ENCODE peak calls at places on chromosomes 13 and 19, in seven cellular contexts. One of them, this sample, is unnamed.

GRCh38 chr13:52738719-52739467 is 727 bp downstream of the CNMD start:
- DNase-seq in hepatocyte: peak
- DNase-seq in neural progenitor cell: peak
- DNase-seq in GM23338: peak
- DNase-seq in SK-N-SH: no peak
- DNase-seq in PC-3: no peak
- DNase-seq in OCI-LY7: no peak
- DNase-seq in this sample: no peak

GRCh38 chr19:1469200-1469935 is 9.6 kb downstream of the C19orf25 start:
- DNase-seq in PC-3: peak
- DNase-seq in SK-N-SH: no peak
- DNase-seq in GM23338: no peak
- DNase-seq in neural progenitor cell: peak
- DNase-seq in OCI-LY7: no peak
- DNase-seq in hepatocyte: no peak
- DNase-seq in this sample: no peak

GRCh38 chr19:32581704-32582164 is 744 bp downstream of the PDCD5 start:
- DNase-seq in hepatocyte: peak
- DNase-seq in GM23338: peak
- DNase-seq in neural progenitor cell: peak
- DNase-seq in SK-N-SH: peak
- DNase-seq in PC-3: peak
- DNase-seq in OCI-LY7: peak
- DNase-seq in this sample: no peak

GRCh38 chr13:111337741-111338140 is 17.3 kb downstream of the TEX29 start:
- DNase-seq in OCI-LY7: no peak
- DNase-seq in neural progenitor cell: no peak
- DNase-seq in PC-3: no peak
- DNase-seq in SK-N-SH: no peak
- DNase-seq in hepatocyte: no peak
- DNase-seq in GM23338: no peak
- DNase-seq in this sample: no peak

GRCh38 chr13:98174321-98174720 is 2.7 kb downstream of the RNF113B start:
- DNase-seq in SK-N-SH: no peak
- DNase-seq in OCI-LY7: no peak
- DNase-seq in GM23338: no peak
- DNase-seq in neural progenitor cell: no peak
- DNase-seq in PC-3: no peak
- DNase-seq in hepatocyte: no peak
- DNase-seq in this sample: no peak

GRCh38 chr19:41426116-41426841 is 895 bp downstream of the B3GNT8 start:
- DNase-seq in SK-N-SH: no peak
- DNase-seq in hepatocyte: no peak
- DNase-seq in OCI-LY7: no peak
- DNase-seq in PC-3: no peak
- DNase-seq in neural progenitor cell: no peak
- DNase-seq in GM23338: no peak
- DNase-seq in this sample: no peak

GRCh38 chr19:49425922-49426592 is 869 bp downstream of the GFY start:
- DNase-seq in PC-3: peak
- DNase-seq in SK-N-SH: no peak
- DNase-seq in GM23338: peak
- DNase-seq in OCI-LY7: peak
- DNase-seq in neural progenitor cell: peak
- DNase-seq in hepatocyte: no peak
- DNase-seq in this sample: no peak

GRCh38 chr13:77386880-77387606 is 60.1 kb upstream of the MYCBP2 start:
- DNase-seq in neural progenitor cell: no peak
- DNase-seq in PC-3: peak
- DNase-seq in OCI-LY7: no peak
- DNase-seq in hepatocyte: no peak
- DNase-seq in SK-N-SH: no peak
- DNase-seq in GM23338: no peak
- DNase-seq in this sample: no peak

GRCh38 chr19:6235031-6235951 is 44.5 kb downstream of the MLLT1 start:
- DNase-seq in SK-N-SH: peak
- DNase-seq in PC-3: no peak
- DNase-seq in GM23338: no peak
- DNase-seq in OCI-LY7: no peak
- DNase-seq in hepatocyte: no peak
- DNase-seq in neural progenitor cell: no peak
- DNase-seq in this sample: no peak

GRCh38 chr19:52923782-52924593 is 760 bp upstream of the ZNF888 start:
- DNase-seq in SK-N-SH: no peak
- DNase-seq in PC-3: peak
- DNase-seq in GM23338: peak
- DNase-seq in OCI-LY7: no peak
- DNase-seq in neural progenitor cell: no peak
- DNase-seq in hepatocyte: peak
- DNase-seq in this sample: no peak

GRCh38 chr13:24279706-24280105 is 29.7 kb upstream of the C1QTNF9 start:
- DNase-seq in hepatocyte: no peak
- DNase-seq in SK-N-SH: no peak
- DNase-seq in PC-3: no peak
- DNase-seq in neural progenitor cell: no peak
- DNase-seq in GM23338: no peak
- DNase-seq in OCI-LY7: no peak
- DNase-seq in this sample: no peak

GRCh38 chr13:47959468-47960088 is 41.5 kb downstream of the SUCLA2 start:
- DNase-seq in SK-N-SH: no peak
- DNase-seq in GM23338: peak
- DNase-seq in OCI-LY7: peak
- DNase-seq in PC-3: no peak
- DNase-seq in neural progenitor cell: no peak
- DNase-seq in hepatocyte: no peak
- DNase-seq in this sample: no peak

GRCh38 chr13:21673592-21674270 is 2.9 kb downstream of the FGF9 start:
- DNase-seq in neural progenitor cell: peak
- DNase-seq in SK-N-SH: peak
- DNase-seq in PC-3: peak
- DNase-seq in hepatocyte: peak
- DNase-seq in GM23338: peak
- DNase-seq in OCI-LY7: peak
- DNase-seq in this sample: peak

GRCh38 chr19:38719761-38720558 is 24.3 kb downstream of the CAPN12 start:
- DNase-seq in OCI-LY7: no peak
- DNase-seq in neural progenitor cell: no peak
- DNase-seq in GM23338: no peak
- DNase-seq in hepatocyte: no peak
- DNase-seq in PC-3: no peak
- DNase-seq in SK-N-SH: no peak
- DNase-seq in this sample: no peak

GRCh38 chr19:5436101-5436947 is 18.9 kb upstream of the ZNRF4 start:
- DNase-seq in hepatocyte: peak
- DNase-seq in PC-3: peak
- DNase-seq in OCI-LY7: no peak
- DNase-seq in SK-N-SH: peak
- DNase-seq in neural progenitor cell: peak
- DNase-seq in GM23338: peak
- DNase-seq in this sample: no peak

DNA sequence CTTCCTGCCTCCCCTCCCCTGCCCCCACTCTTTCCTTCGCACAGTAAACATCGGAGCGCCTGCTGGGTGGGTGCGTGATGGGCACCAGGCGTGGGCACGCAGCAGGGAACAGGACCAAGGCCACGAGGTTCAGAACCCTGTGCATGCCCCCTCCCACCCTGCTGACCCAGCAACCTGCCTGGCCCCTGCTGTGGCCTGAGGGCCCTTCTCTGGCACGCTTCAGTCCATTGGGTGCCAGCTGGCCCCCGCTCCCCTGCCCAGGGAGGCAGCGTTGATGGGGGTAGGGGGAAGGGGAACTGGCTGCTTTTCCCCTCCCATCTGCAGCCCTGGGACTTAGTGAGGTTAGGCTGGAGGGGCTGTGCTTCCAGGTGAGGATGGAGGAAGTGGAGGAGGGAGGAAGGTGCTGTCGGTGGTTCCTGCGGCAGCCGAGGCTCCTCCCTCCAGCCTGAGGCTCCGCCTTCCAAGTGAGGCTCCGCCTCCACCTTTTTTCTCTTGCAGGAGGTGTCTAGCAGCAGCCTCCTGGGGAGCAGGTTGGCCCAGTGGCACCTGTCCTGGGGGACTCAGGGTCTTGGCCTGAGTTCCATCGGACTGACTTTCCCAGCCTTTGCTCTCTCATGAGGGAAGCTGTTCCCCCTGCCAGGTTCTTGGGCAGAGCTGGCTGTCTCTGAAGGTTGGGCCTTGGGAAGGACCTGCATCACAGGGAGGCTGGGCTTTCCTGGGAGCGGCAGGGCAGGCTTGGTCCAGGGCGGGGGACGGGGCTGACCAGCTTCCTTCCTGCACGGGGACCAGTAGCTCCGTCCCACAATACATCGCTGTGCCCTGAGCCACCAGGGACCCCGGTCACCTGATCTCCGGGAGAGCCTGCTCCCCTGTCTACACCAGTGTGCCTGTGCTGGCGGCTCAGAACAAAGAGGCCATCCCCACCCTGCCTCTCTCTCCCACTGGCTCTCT is 7.3 kb downstream of the PIAS4 start:
- DNase-seq in hepatocyte: peak
- DNase-seq in GM23338: peak
- DNase-seq in PC-3: no peak
- DNase-seq in OCI-LY7: peak
- DNase-seq in SK-N-SH: peak
- DNase-seq in neural progenitor cell: peak
- DNase-seq in this sample: no peak
- H3K4me2 ChIP-seq in hepatocyte: peak
- H3K4me2 ChIP-seq in GM23338: no peak
- H3K4me2 ChIP-seq in PC-3: no peak
- H3K4me2 ChIP-seq in OCI-LY7: no peak
- H3K4me2 ChIP-seq in SK-N-SH: no peak
- H3K4me2 ChIP-seq in neural progenitor cell: no peak
- H3K4me2 ChIP-seq in this sample: no peak

DNA sequence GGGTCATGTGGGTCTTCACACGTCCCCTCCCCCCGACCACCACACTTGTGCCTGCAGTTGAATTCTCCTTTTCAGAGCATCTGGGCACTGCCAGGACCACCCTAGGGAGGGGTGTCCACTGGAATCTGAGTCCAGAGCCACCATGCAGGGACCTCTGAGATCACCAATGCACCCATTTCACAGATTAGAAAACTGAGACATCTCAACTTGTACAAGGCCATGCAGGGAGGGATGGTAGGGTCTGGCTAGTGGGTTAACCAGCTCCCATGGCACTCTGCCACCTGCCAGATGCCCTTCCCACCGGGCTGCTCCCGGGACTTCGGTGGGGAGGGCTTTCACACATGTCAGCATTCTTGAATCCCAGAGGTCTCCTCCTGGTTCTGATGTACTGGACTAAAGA is 44.3 kb upstream of the C19orf12 start:
- DNase-seq in GM23338: no peak
- DNase-seq in SK-N-SH: no peak
- DNase-seq in PC-3: no peak
- DNase-seq in neural progenitor cell: no peak
- DNase-seq in OCI-LY7: no peak
- DNase-seq in hepatocyte: no peak
- DNase-seq in this sample: no peak
- TF ChIP-seq CTCF in GM23338: no peak
- TF ChIP-seq CTCF in SK-N-SH: no peak
- TF ChIP-seq CTCF in PC-3: no peak
- TF ChIP-seq CTCF in neural progenitor cell: no peak
- TF ChIP-seq CTCF in OCI-LY7: no peak
- TF ChIP-seq CTCF in hepatocyte: no peak
- TF ChIP-seq CTCF in this sample: no peak

GRCh38 chr19:45804140-45804958 is 10.8 kb downstream of the RSPH6A start:
- DNase-seq in hepatocyte: no peak
- DNase-seq in OCI-LY7: no peak
- DNase-seq in SK-N-SH: no peak
- DNase-seq in neural progenitor cell: no peak
- DNase-seq in GM23338: no peak
- DNase-seq in PC-3: no peak
- DNase-seq in this sample: no peak

GRCh38 chr19:45801603-45802175 is 9.0 kb upstream of the DMWD start:
- DNase-seq in OCI-LY7: no peak
- DNase-seq in hepatocyte: no peak
- DNase-seq in neural progenitor cell: no peak
- DNase-seq in PC-3: no peak
- DNase-seq in SK-N-SH: no peak
- DNase-seq in GM23338: no peak
- DNase-seq in this sample: no peak

GRCh38 chr19:45798995-45799517 is 6.4 kb upstream of the DMWD start:
- DNase-seq in SK-N-SH: peak
- DNase-seq in neural progenitor cell: peak
- DNase-seq in OCI-LY7: peak
- DNase-seq in GM23338: peak
- DNase-seq in PC-3: peak
- DNase-seq in hepatocyte: peak
- DNase-seq in this sample: peak

GRCh38 chr19:45804959-45805230 is 10.2 kb downstream of the RSPH6A start:
- DNase-seq in neural progenitor cell: no peak
- DNase-seq in hepatocyte: no peak
- DNase-seq in SK-N-SH: no peak
- DNase-seq in GM23338: no peak
- DNase-seq in PC-3: no peak
- DNase-seq in OCI-LY7: no peak
- DNase-seq in this sample: no peak

DNA sequence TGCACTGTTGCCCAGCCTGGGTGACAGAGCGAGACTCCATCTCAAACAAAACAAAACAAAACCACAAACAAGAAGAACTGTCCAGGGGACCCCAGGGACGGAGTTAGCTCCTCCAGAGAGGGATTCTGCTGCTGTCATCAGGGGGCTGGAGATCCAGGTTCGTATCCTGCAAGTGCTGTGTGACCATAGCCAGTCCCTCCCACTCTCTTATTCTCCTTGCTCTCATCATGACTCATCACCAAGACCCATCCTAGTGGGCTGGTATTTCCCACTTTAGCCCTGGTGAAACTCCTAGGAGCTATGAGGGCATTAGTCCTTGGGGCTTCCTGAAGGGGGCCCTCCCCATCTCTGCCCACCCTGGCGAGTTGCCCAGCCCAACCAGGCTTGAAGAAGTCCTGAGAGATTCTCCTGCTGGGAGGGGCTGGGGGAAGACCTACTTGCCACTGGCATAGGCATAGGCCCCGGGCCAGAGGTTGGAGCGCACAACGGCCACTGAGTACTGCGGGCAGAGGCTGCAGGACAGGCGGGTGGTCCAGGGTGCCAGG is 7.4 kb upstream of the DMWD start:
- DNase-seq in PC-3: no peak
- DNase-seq in hepatocyte: no peak
- DNase-seq in GM23338: no peak
- DNase-seq in OCI-LY7: no peak
- DNase-seq in SK-N-SH: no peak
- DNase-seq in neural progenitor cell: no peak
- DNase-seq in this sample: no peak
- TF ChIP-seq EZH2phosphoT487 in PC-3: no peak
- TF ChIP-seq EZH2phosphoT487 in hepatocyte: no peak
- TF ChIP-seq EZH2phosphoT487 in GM23338: no peak
- TF ChIP-seq EZH2phosphoT487 in OCI-LY7: no peak
- TF ChIP-seq EZH2phosphoT487 in SK-N-SH: no peak
- TF ChIP-seq EZH2phosphoT487 in neural progenitor cell: no peak
- TF ChIP-seq EZH2phosphoT487 in this sample: no peak

DNA sequence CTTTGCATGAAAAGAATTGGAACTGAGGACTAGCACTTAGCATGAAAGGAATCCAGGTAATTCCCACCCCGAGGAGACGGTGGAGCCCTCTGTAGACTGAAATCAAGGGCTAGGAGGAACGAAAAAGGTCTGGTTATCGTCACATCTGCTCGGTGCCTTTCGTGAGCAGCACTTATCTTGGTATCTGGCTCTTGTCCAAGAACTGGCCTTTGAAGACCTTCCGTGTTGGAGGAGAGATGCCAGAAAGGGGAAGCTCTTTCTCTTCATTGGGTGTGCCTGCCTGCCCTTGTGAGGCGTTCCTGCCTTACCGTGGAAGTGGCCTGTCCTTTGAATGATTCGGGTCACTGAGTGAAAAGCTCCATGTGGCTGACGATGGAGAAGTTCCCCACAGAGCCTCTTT is 121.4 kb upstream of the SLC10A2 start:
- DNase-seq in neural progenitor cell: no peak
- DNase-seq in SK-N-SH: no peak
- DNase-seq in PC-3: no peak
- DNase-seq in GM23338: no peak
- DNase-seq in OCI-LY7: no peak
- DNase-seq in hepatocyte: peak
- DNase-seq in this sample: no peak
- H3K4me2 ChIP-seq in neural progenitor cell: no peak
- H3K4me2 ChIP-seq in SK-N-SH: no peak
- H3K4me2 ChIP-seq in PC-3: no peak
- H3K4me2 ChIP-seq in GM23338: no peak
- H3K4me2 ChIP-seq in OCI-LY7: no peak
- H3K4me2 ChIP-seq in hepatocyte: peak
- H3K4me2 ChIP-seq in this sample: no peak